ENCODE peak calls at places on chromosome X, in nine cellular contexts. A, N, O, C, T, X, L, I and K are unnamed samples.

GRCh38 chrX:150846130-150846529 is 52.3 kb downstream of the CD99L2 start:
- DNase-seq in I (no peak), O (no peak), N (no peak), A (no peak), L (no peak), T (no peak), C (no peak), X (no peak), K (no peak)

GRCh38 chrX:123859409-123859827 is 435 bp upstream of the XIAP start:
- DNase-seq in X (no peak), T (no peak), I (no peak), O (no peak), A (no peak), L (no peak), N (no peak), C (no peak), K (no peak)

GRCh38 chrX:319579-320125 is 1.1 kb upstream of the GTPBP6 start:
- DNase-seq in X (no peak), O (no peak), L (no peak), A (peak; percentile 35), I (no peak), N (no peak), T (no peak), C (no peak), K (no peak)

GRCh38 chrX:80181079-80181478 is 166.5 kb downstream of the TBX22 start:
- DNase-seq in X (no peak), A (peak; percentile 12), L (no peak), O (no peak), N (no peak), T (no peak), I (peak; percentile 1), C (no peak), K (no peak)

GRCh38 chrX:96576358-96576757 is 108.3 kb upstream of the DIAPH2 start:
- DNase-seq in C (no peak), O (no peak), T (no peak), I (peak; percentile 45), N (no peak), L (no peak), A (no peak), X (no peak), K (no peak)

GRCh38 chrX:29466441-29466840 is 748.9 kb upstream of the MAGEB2 start:
- DNase-seq in N (no peak), O (no peak), T (peak; percentile 22), X (no peak), A (no peak), I (peak; percentile 55), L (no peak), C (no peak), K (peak; percentile 9)

GRCh38 chrX:80174925-80175574 is 160.5 kb downstream of the TBX22 start:
- DNase-seq in N (no peak), A (no peak), L (peak; percentile 51), T (no peak), I (peak; percentile 85), O (no peak), C (no peak), X (peak; percentile 11), K (no peak)

GRCh38 chrX:130728208-130728607 is 174.8 kb downstream of the ENOX2 start:
- DNase-seq in C (peak; percentile 42), X (no peak), L (no peak), A (no peak), N (no peak), I (peak; percentile 55), O (no peak), T (peak; percentile 62), K (no peak)

GRCh38 chrX:45900751-45901150 is 644.5 kb downstream of the ZNF674 start:
- DNase-seq in T (peak; percentile 70), A (peak; percentile 43), X (no peak), I (peak; percentile 20), L (no peak), C (no peak), N (no peak), O (no peak), K (peak; percentile 73)

DNA sequence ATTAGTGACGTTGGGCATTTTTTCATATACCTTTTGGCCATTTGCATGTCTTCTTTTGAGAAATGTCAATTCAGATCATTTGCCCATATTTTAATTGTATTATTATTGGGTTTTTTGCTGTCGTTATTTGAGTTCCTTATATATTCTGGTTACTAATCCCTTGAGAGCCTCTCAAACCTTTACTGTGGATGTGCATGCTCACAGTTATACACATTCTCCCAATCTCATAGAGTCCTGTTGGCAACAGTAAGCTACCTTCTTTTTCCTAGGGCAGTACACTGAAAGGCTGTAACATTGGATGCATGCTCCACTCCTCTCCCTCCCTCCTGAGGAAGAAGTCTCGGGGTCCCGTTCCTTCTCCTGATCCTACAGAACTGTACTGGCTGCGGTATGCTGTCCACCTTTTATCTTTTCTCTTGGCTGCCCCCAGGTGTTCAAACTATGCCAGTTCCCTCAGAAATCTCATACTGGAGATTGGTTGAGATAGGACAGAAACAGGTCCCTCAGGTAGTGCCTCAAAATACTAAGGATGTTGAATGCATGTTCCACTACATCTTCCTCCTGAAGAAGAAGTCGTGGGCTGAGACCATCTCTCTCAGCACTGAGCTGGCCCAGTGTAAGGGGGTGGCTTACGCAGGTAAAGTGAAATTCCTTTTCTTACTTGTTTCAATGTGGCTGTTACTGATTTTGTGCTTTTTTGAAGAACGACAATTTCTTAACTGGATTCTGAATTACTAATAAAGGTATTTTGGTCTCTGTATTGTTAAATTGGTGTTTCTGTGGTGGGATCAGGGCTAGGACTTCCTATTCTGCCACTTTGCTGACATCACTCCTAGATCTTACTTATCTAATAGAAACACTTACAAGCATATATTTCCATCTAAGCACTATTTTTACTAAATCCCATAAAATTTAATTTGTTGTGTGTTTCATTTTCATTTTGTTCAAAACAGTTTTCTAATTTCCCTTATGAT is 145.4 kb upstream of the HUWE1 start:
- DNase-seq in O (peak; percentile 41), X (no peak), T (peak; percentile 8), A (peak; percentile 45), I (peak; percentile 38), N (no peak), L (no peak), C (peak; percentile 41), K (no peak)
- TF ChIP-seq CTCF in O (peak; percentile 41), X (no peak), T (peak; percentile 50), A (peak; percentile 47), I (peak; percentile 51), N (peak; percentile 54), L (no peak), C (peak; percentile 66), K (peak; percentile 52)

GRCh38 chrX:133706890-133707289 is 278.5 kb downstream of the GPC3 start:
- DNase-seq in C (no peak), N (no peak), A (no peak), O (no peak), L (no peak), I (no peak), X (no peak), T (no peak), K (no peak)

GRCh38 chrX:133709486-133709885 is 275.9 kb downstream of the GPC3 start:
- DNase-seq in T (no peak), O (no peak), I (no peak), X (no peak), C (no peak), L (no peak), A (no peak), N (no peak), K (no peak)
- H3K4me3 ChIP-seq in T (no peak overlapping the region), O (no peak overlapping the region), I (no peak overlapping the region), X (no peak overlapping the region), C (no peak overlapping the region), L (no peak overlapping the region), A (no peak overlapping the region), N (no peak overlapping the region), K (no peak overlapping the region)

DNA sequence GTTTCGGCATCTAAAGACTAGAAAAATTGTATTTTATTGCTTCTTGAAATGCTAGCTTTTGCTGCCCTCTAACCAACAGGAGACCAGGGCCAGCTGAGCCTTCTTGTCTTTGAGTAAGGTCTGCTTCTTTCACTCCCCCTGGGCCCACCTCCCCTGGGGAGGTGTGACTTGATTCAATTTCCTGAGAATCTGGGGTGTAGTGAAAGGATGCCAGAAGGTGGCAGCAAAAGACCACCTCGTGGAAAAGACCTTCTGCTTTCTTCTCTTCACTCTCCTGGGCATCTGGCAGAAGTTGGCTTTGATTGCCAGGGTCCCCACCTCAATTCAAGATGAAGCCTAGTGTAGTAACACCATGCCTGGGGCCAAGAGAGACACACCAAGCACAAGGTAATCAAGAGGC is 96.5 kb upstream of the MAOA start:
- DNase-seq in O (peak; percentile 59), T (peak; percentile 1), L (no peak), X (peak; percentile 36), C (peak; percentile 30), N (no peak), A (peak; percentile 77), I (peak; percentile 43), K (peak; percentile 12)
- TF ChIP-seq CTCF in O (peak; percentile 64), T (peak; percentile 43), L (peak; percentile 45), X (peak; percentile 36), C (peak; percentile 75), N (peak; percentile 71), A (peak; percentile 82), I (peak; percentile 51), K (peak; percentile 61)

DNA sequence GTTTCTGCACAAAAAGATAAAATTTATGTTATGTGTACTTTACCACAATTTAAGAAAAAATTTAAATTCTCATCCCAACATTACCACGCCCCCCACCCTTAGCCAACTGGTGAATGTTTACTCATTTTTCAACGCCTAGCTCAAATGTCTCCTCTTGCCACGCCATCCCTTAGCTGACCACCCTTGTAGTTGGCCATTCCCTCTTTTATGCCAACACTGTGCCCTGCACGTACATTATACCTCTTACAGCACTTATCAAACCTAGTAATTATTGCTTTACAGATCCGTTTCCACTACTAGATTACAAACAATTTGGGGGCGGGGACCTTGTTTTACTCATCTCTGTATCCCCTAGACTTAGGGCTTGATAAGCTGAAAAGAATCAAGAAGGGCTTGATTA is 644 bp downstream of the ERCC6L start:
- DNase-seq in X (no peak), C (no peak), L (no peak), T (no peak), A (no peak), O (no peak), I (no peak), N (no peak), K (no peak)
- H3K4me3 ChIP-seq in X (no peak overlapping the region), C (peak overlapping the region; percentile 58), L (no peak overlapping the region), T (peak overlapping the region; percentile 59), A (peak overlapping the region; percentile 67), O (peak overlapping the region; percentile 65), I (peak overlapping the region; percentile 60), N (peak overlapping the region; percentile 77), K (peak overlapping the region; percentile 47)